ENCODE peak calls at places on chromosomes 4 and X, in ten cellular contexts. One of them, this sample, is unnamed.
A peak's percentile ranks its signal among the peaks of the same experiment; 100 is the strongest.

GRCh38 chr4:8698341-8699062 is 105.9 kb downstream of the CPZ start:
- DNase-seq in keratinocyte: no peak
- DNase-seq in endodermal cell: peak; percentile 26
- DNase-seq in breast epithelium: no peak
- DNase-seq in choroid plexus epithelial cell: no peak
- DNase-seq in lower lobe of right lung: no peak
- DNase-seq in OCI-LY7: no peak
- DNase-seq in AG10803: no peak
- DNase-seq in GM23338: no peak
- DNase-seq in psoas muscle: no peak
- DNase-seq in this sample: no peak

GRCh38 chrX:153871946-153872878 is 13.8 kb downstream of the L1CAM start:
- DNase-seq in keratinocyte: no peak
- DNase-seq in endodermal cell: no peak
- DNase-seq in breast epithelium: no peak
- DNase-seq in choroid plexus epithelial cell: no peak
- DNase-seq in lower lobe of right lung: no peak
- DNase-seq in OCI-LY7: no peak
- DNase-seq in AG10803: no peak
- DNase-seq in GM23338: no peak
- DNase-seq in psoas muscle: no peak
- DNase-seq in this sample: no peak

GRCh38 chr4:52566136-52567031 is 92.7 kb downstream of the USP46 start:
- DNase-seq in keratinocyte: no peak
- DNase-seq in endodermal cell: no peak
- DNase-seq in breast epithelium: no peak
- DNase-seq in choroid plexus epithelial cell: no peak
- DNase-seq in lower lobe of right lung: no peak
- DNase-seq in OCI-LY7: no peak
- DNase-seq in AG10803: no peak
- DNase-seq in GM23338: no peak
- DNase-seq in psoas muscle: no peak
- DNase-seq in this sample: no peak

GRCh38 chr4:121243476-121243875 is 79.4 kb upstream of the TNIP3 start:
- DNase-seq in keratinocyte: no peak
- DNase-seq in endodermal cell: no peak
- DNase-seq in breast epithelium: no peak
- DNase-seq in choroid plexus epithelial cell: peak; percentile 7
- DNase-seq in lower lobe of right lung: no peak
- DNase-seq in OCI-LY7: no peak
- DNase-seq in AG10803: peak; percentile 9
- DNase-seq in GM23338: no peak
- DNase-seq in psoas muscle: no peak
- DNase-seq in this sample: no peak

GRCh38 chr4:143743591-143743990 is 43.1 kb upstream of the FREM3 start:
- DNase-seq in keratinocyte: no peak
- DNase-seq in endodermal cell: no peak
- DNase-seq in breast epithelium: no peak
- DNase-seq in choroid plexus epithelial cell: peak; percentile 15
- DNase-seq in lower lobe of right lung: no peak
- DNase-seq in OCI-LY7: no peak
- DNase-seq in AG10803: no peak
- DNase-seq in GM23338: no peak
- DNase-seq in psoas muscle: no peak
- DNase-seq in this sample: no peak

GRCh38 chrX:44651347-44651746 is 108.7 kb upstream of the FUNDC1 start:
- DNase-seq in keratinocyte: no peak
- DNase-seq in endodermal cell: peak; percentile 58
- DNase-seq in breast epithelium: no peak
- DNase-seq in choroid plexus epithelial cell: no peak
- DNase-seq in lower lobe of right lung: no peak
- DNase-seq in OCI-LY7: no peak
- DNase-seq in AG10803: no peak
- DNase-seq in GM23338: peak; percentile 50
- DNase-seq in psoas muscle: peak; percentile 77
- DNase-seq in this sample: no peak

GRCh38 chrX:39560285-39560684 is 537.5 kb downstream of the BCOR start:
- DNase-seq in keratinocyte: no peak
- DNase-seq in endodermal cell: no peak
- DNase-seq in breast epithelium: no peak
- DNase-seq in choroid plexus epithelial cell: no peak
- DNase-seq in lower lobe of right lung: no peak
- DNase-seq in OCI-LY7: no peak
- DNase-seq in AG10803: no peak
- DNase-seq in GM23338: no peak
- DNase-seq in psoas muscle: no peak
- DNase-seq in this sample: no peak

GRCh38 chr4:3388461-3389185 is 53.1 kb upstream of the HGFAC start:
- DNase-seq in keratinocyte: no peak
- DNase-seq in endodermal cell: peak; percentile 59
- DNase-seq in breast epithelium: no peak
- DNase-seq in choroid plexus epithelial cell: peak; percentile 67
- DNase-seq in lower lobe of right lung: peak; percentile 55
- DNase-seq in OCI-LY7: no peak
- DNase-seq in AG10803: peak; percentile 79
- DNase-seq in GM23338: no peak
- DNase-seq in psoas muscle: no peak
- DNase-seq in this sample: no peak

GRCh38 chrX:129612396-129612795 is 42.4 kb downstream of the APLN start:
- DNase-seq in keratinocyte: no peak
- DNase-seq in endodermal cell: no peak
- DNase-seq in breast epithelium: peak; percentile 62
- DNase-seq in choroid plexus epithelial cell: no peak
- DNase-seq in lower lobe of right lung: no peak
- DNase-seq in OCI-LY7: no peak
- DNase-seq in AG10803: no peak
- DNase-seq in GM23338: no peak
- DNase-seq in psoas muscle: no peak
- DNase-seq in this sample: no peak

GRCh38 chrX:133588827-133589226 is 173.5 kb upstream of the GPC4 start:
- DNase-seq in keratinocyte: no peak
- DNase-seq in endodermal cell: no peak
- DNase-seq in breast epithelium: no peak
- DNase-seq in choroid plexus epithelial cell: no peak
- DNase-seq in lower lobe of right lung: no peak
- DNase-seq in OCI-LY7: no peak
- DNase-seq in AG10803: no peak
- DNase-seq in GM23338: no peak
- DNase-seq in psoas muscle: no peak
- DNase-seq in this sample: no peak

GRCh38 chr4:71614626-71615025 is 169.3 kb downstream of the GC start:
- DNase-seq in keratinocyte: no peak
- DNase-seq in endodermal cell: no peak
- DNase-seq in breast epithelium: no peak
- DNase-seq in choroid plexus epithelial cell: no peak
- DNase-seq in lower lobe of right lung: no peak
- DNase-seq in OCI-LY7: no peak
- DNase-seq in AG10803: no peak
- DNase-seq in GM23338: no peak
- DNase-seq in psoas muscle: no peak
- DNase-seq in this sample: no peak

GRCh38 chrX:96761566-96761965 is 76.9 kb downstream of the DIAPH2 start:
- DNase-seq in keratinocyte: no peak
- DNase-seq in endodermal cell: no peak
- DNase-seq in breast epithelium: no peak
- DNase-seq in choroid plexus epithelial cell: no peak
- DNase-seq in lower lobe of right lung: no peak
- DNase-seq in OCI-LY7: no peak
- DNase-seq in AG10803: no peak
- DNase-seq in GM23338: no peak
- DNase-seq in psoas muscle: no peak
- DNase-seq in this sample: no peak

GRCh38 chrX:72006461-72006860 is 95.8 kb downstream of the NHSL2 start:
- DNase-seq in keratinocyte: no peak
- DNase-seq in endodermal cell: no peak
- DNase-seq in breast epithelium: no peak
- DNase-seq in choroid plexus epithelial cell: no peak
- DNase-seq in lower lobe of right lung: no peak
- DNase-seq in OCI-LY7: no peak
- DNase-seq in AG10803: no peak
- DNase-seq in GM23338: no peak
- DNase-seq in psoas muscle: no peak
- DNase-seq in this sample: no peak

GRCh38 chr4:185242749-185243533 is 33.5 kb downstream of the SNX25 start:
- DNase-seq in keratinocyte: no peak
- DNase-seq in endodermal cell: no peak
- DNase-seq in breast epithelium: no peak
- DNase-seq in choroid plexus epithelial cell: peak; percentile 36
- DNase-seq in lower lobe of right lung: no peak
- DNase-seq in OCI-LY7: no peak
- DNase-seq in AG10803: no peak
- DNase-seq in GM23338: no peak
- DNase-seq in psoas muscle: no peak
- DNase-seq in this sample: no peak

GRCh38 chr4:147110968-147111367 is 165.3 kb upstream of the TTC29 start:
- DNase-seq in keratinocyte: no peak
- DNase-seq in endodermal cell: no peak
- DNase-seq in breast epithelium: no peak
- DNase-seq in choroid plexus epithelial cell: peak; percentile 77
- DNase-seq in lower lobe of right lung: no peak
- DNase-seq in OCI-LY7: no peak
- DNase-seq in AG10803: peak; percentile 18
- DNase-seq in GM23338: no peak
- DNase-seq in psoas muscle: no peak
- DNase-seq in this sample: no peak

GRCh38 chr4:108166441-108167315 is 2.1 kb downstream of the LEF1 start:
- DNase-seq in keratinocyte: no peak
- DNase-seq in endodermal cell: peak; percentile 90
- DNase-seq in breast epithelium: no peak
- DNase-seq in choroid plexus epithelial cell: no peak
- DNase-seq in lower lobe of right lung: no peak
- DNase-seq in OCI-LY7: peak; percentile 79
- DNase-seq in AG10803: no peak
- DNase-seq in GM23338: peak; percentile 94
- DNase-seq in psoas muscle: no peak
- DNase-seq in this sample: peak; percentile 78
- H3K4me3 ChIP-seq in keratinocyte: peak overlapping the region; percentile 66
- H3K4me3 ChIP-seq in endodermal cell: peak overlapping the region; percentile 81
- H3K4me3 ChIP-seq in breast epithelium: peak overlapping the region; percentile 53
- H3K4me3 ChIP-seq in choroid plexus epithelial cell: peak overlapping the region; percentile 60
- H3K4me3 ChIP-seq in lower lobe of right lung: peak overlapping the region; percentile 65
- H3K4me3 ChIP-seq in OCI-LY7: peak overlapping the region; percentile 83
- H3K4me3 ChIP-seq in AG10803: peak overlapping the region; percentile 54
- H3K4me3 ChIP-seq in GM23338: peak overlapping the region; percentile 75
- H3K4me3 ChIP-seq in psoas muscle: peak overlapping the region; percentile 59
- H3K4me3 ChIP-seq in this sample: peak overlapping the region; percentile 45

DNA sequence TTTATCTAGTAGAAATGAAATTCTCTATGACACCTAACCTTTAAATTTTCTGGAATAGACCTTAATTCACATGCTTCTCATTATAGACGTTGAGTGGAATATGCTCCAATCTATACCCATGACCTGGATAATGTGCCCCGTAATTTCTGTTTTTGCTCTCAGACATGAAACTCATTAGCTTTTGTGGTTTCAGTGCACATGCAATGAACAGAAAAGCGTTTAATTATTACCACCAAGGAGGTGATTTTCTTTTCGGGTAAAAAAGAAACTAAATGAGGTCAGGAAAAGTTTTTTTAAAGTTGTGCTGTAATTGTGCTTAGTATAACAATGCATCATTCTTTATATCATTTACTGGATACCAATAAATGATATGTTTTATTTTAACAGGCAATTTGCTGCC is 1703.9 kb upstream of the TENM3 start:
- DNase-seq in keratinocyte: no peak
- DNase-seq in endodermal cell: no peak
- DNase-seq in breast epithelium: no peak
- DNase-seq in choroid plexus epithelial cell: no peak
- DNase-seq in lower lobe of right lung: no peak
- DNase-seq in OCI-LY7: no peak
- DNase-seq in AG10803: no peak
- DNase-seq in GM23338: no peak
- DNase-seq in psoas muscle: no peak
- DNase-seq in this sample: no peak
- H3K4me3 ChIP-seq in keratinocyte: no peak overlapping the region
- H3K4me3 ChIP-seq in endodermal cell: no peak overlapping the region
- H3K4me3 ChIP-seq in breast epithelium: no peak overlapping the region
- H3K4me3 ChIP-seq in choroid plexus epithelial cell: no peak overlapping the region
- H3K4me3 ChIP-seq in lower lobe of right lung: no peak overlapping the region
- H3K4me3 ChIP-seq in OCI-LY7: no peak overlapping the region
- H3K4me3 ChIP-seq in AG10803: no peak overlapping the region
- H3K4me3 ChIP-seq in GM23338: no peak overlapping the region
- H3K4me3 ChIP-seq in psoas muscle: no peak overlapping the region
- H3K4me3 ChIP-seq in this sample: no peak overlapping the region

GRCh38 chr4:74932832-74933561 is at the start of gene PARM1:
- DNase-seq in keratinocyte: peak; percentile 4
- DNase-seq in endodermal cell: peak; percentile 97
- DNase-seq in breast epithelium: peak; percentile 55
- DNase-seq in choroid plexus epithelial cell: peak; percentile 74
- DNase-seq in lower lobe of right lung: peak; percentile 92
- DNase-seq in OCI-LY7: no peak
- DNase-seq in AG10803: peak; percentile 41
- DNase-seq in GM23338: peak; percentile 96
- DNase-seq in psoas muscle: peak; percentile 95
- DNase-seq in this sample: peak; percentile 95

GRCh38 chr4:74933562-74934015 is 673 bp downstream of the PARM1 start:
- DNase-seq in keratinocyte: no peak
- DNase-seq in endodermal cell: no peak
- DNase-seq in breast epithelium: no peak
- DNase-seq in choroid plexus epithelial cell: peak; percentile 2
- DNase-seq in lower lobe of right lung: peak; percentile 49
- DNase-seq in OCI-LY7: no peak
- DNase-seq in AG10803: no peak
- DNase-seq in GM23338: peak; percentile 53
- DNase-seq in psoas muscle: peak; percentile 55
- DNase-seq in this sample: no peak

GRCh38 chr4:74932010-74932409 is 906 bp upstream of the PARM1 start:
- DNase-seq in keratinocyte: no peak
- DNase-seq in endodermal cell: no peak
- DNase-seq in breast epithelium: no peak
- DNase-seq in choroid plexus epithelial cell: no peak
- DNase-seq in lower lobe of right lung: no peak
- DNase-seq in OCI-LY7: no peak
- DNase-seq in AG10803: no peak
- DNase-seq in GM23338: no peak
- DNase-seq in psoas muscle: no peak
- DNase-seq in this sample: no peak

GRCh38 chr4:74934822-74935326 is 2.0 kb downstream of the PARM1 start:
- DNase-seq in keratinocyte: no peak
- DNase-seq in endodermal cell: no peak
- DNase-seq in breast epithelium: no peak
- DNase-seq in choroid plexus epithelial cell: no peak
- DNase-seq in lower lobe of right lung: no peak
- DNase-seq in OCI-LY7: no peak
- DNase-seq in AG10803: no peak
- DNase-seq in GM23338: peak; percentile 10
- DNase-seq in psoas muscle: no peak
- DNase-seq in this sample: no peak

GRCh38 chr4:74934016-74934821 is 1.3 kb downstream of the PARM1 start:
- DNase-seq in keratinocyte: no peak
- DNase-seq in endodermal cell: peak; percentile 75
- DNase-seq in breast epithelium: peak; percentile 20
- DNase-seq in choroid plexus epithelial cell: peak; percentile 23
- DNase-seq in lower lobe of right lung: peak; percentile 79
- DNase-seq in OCI-LY7: no peak
- DNase-seq in AG10803: peak; percentile 5
- DNase-seq in GM23338: peak; percentile 74
- DNase-seq in psoas muscle: no peak
- DNase-seq in this sample: peak; percentile 69
- H3K4me3 ChIP-seq in keratinocyte: peak overlapping the region; percentile 70
- H3K4me3 ChIP-seq in endodermal cell: peak overlapping the region; percentile 72
- H3K4me3 ChIP-seq in breast epithelium: peak overlapping the region; percentile 60
- H3K4me3 ChIP-seq in choroid plexus epithelial cell: peak overlapping the region; percentile 26
- H3K4me3 ChIP-seq in lower lobe of right lung: peak overlapping the region; percentile 59
- H3K4me3 ChIP-seq in OCI-LY7: no peak overlapping the region
- H3K4me3 ChIP-seq in AG10803: peak overlapping the region; percentile 12
- H3K4me3 ChIP-seq in GM23338: peak overlapping the region; percentile 89
- H3K4me3 ChIP-seq in psoas muscle: peak overlapping the region; percentile 84
- H3K4me3 ChIP-seq in this sample: peak overlapping the region; percentile 37

GRCh38 chrX:816411-816810 is 185.8 kb downstream of the SHOX start:
- DNase-seq in keratinocyte: no peak
- DNase-seq in endodermal cell: peak; percentile 10
- DNase-seq in breast epithelium: no peak
- DNase-seq in choroid plexus epithelial cell: no peak
- DNase-seq in lower lobe of right lung: no peak
- DNase-seq in OCI-LY7: no peak
- DNase-seq in AG10803: no peak
- DNase-seq in GM23338: no peak
- DNase-seq in psoas muscle: no peak
- DNase-seq in this sample: no peak
- H3K4me3 ChIP-seq in keratinocyte: no peak overlapping the region
- H3K4me3 ChIP-seq in endodermal cell: no peak overlapping the region
- H3K4me3 ChIP-seq in breast epithelium: no peak overlapping the region
- H3K4me3 ChIP-seq in choroid plexus epithelial cell: no peak overlapping the region
- H3K4me3 ChIP-seq in lower lobe of right lung: no peak overlapping the region
- H3K4me3 ChIP-seq in OCI-LY7: no peak overlapping the region
- H3K4me3 ChIP-seq in AG10803: no peak overlapping the region
- H3K4me3 ChIP-seq in GM23338: no peak overlapping the region
- H3K4me3 ChIP-seq in psoas muscle: no peak overlapping the region
- H3K4me3 ChIP-seq in this sample: no peak overlapping the region